ENCODE peak calls at places on chromosomes 5 and 9, in seven cellular contexts. L is heart left ventricle, G is SK-N-SH, U is mesenchymal stem cell, M is tibial artery, K is PC-3, F is neural progenitor cell. B is an unnamed sample.

GRCh38 chr5:1041225-1042186 is 32.9 kb downstream of the NKD2 start:
- DNase-seq in K (peak; percentile 53), G (no peak), U (no peak), L (no peak), F (no peak), M (no peak), B (no peak)

GRCh38 chr9:104991144-104991953 is 63.4 kb upstream of the ABCA1 start:
- DNase-seq in G (peak; percentile 88), F (peak; percentile 90), M (peak; percentile 94), U (peak; percentile 97), K (peak; percentile 68), L (peak; percentile 88), B (peak; percentile 78)

GRCh38 chr9:78549711-78550110 is 252.8 kb downstream of the PSAT1 start:
- DNase-seq in K (no peak), U (no peak), F (no peak), L (no peak), G (no peak), M (no peak), B (no peak)

GRCh38 chr5:10676224-10676623 is 84.8 kb downstream of the DAP start:
- DNase-seq in G (peak; percentile 72), M (no peak), K (no peak), F (no peak), L (no peak), U (no peak), B (peak; percentile 12)

GRCh38 chr9:87882627-87883026 is at the start of gene SPATA31E1:
- DNase-seq in F (peak; percentile 39), G (no peak), L (no peak), M (no peak), U (no peak), K (no peak), B (no peak)

GRCh38 chr5:168578506-168579205 is 512 bp downstream of the PANK3 start:
- DNase-seq in G (peak; percentile 73), L (no peak), U (no peak), F (no peak), K (no peak), M (no peak), B (peak; percentile 63)

GRCh38 chr9:21672762-21673161 is 129.7 kb upstream of the MTAP start:
- DNase-seq in L (no peak), K (no peak), M (no peak), U (no peak), G (no peak), F (no peak), B (no peak)

GRCh38 chr5:91219803-91220371 is 163.2 kb downstream of the ARRDC3 start:
- DNase-seq in G (peak; percentile 16), F (peak; percentile 7), K (peak; percentile 32), L (no peak), U (no peak), M (no peak), B (peak; percentile 50)

GRCh38 chr5:159658266-159658665 is 258.0 kb upstream of the ADRA1B start:
- DNase-seq in U (no peak), K (no peak), F (no peak), M (no peak), G (no peak), L (no peak), B (no peak)

GRCh38 chr5:178546675-178547033 is 43.5 kb downstream of the COL23A1 start:
- DNase-seq in G (no peak), M (no peak), U (no peak), K (no peak), L (peak; percentile 71), F (no peak), B (no peak)

GRCh38 chr5:94174748-94175411 is 433.5 kb upstream of the POU5F2 start:
- DNase-seq in M (no peak), K (peak; percentile 51), L (no peak), U (peak; percentile 44), F (no peak), G (no peak), B (peak; percentile 26)

GRCh38 chr9:29211681-29212589 is 1638.7 kb upstream of the C9orf72 start:
- DNase-seq in U (peak; percentile 63), M (no peak), G (peak; percentile 89), K (no peak), L (no peak), F (peak; percentile 84), B (peak; percentile 88)

GRCh38 chr9:99071313-99072039 is 33.4 kb upstream of the TGFBR1 start:
- DNase-seq in F (no peak), U (peak; percentile 45), L (peak; percentile 35), G (no peak), K (no peak), M (no peak), B (no peak)

GRCh38 chr5:87020099-87020934 is 247.4 kb upstream of the RASA1 start:
- DNase-seq in U (peak; percentile 32), K (peak; percentile 73), M (peak; percentile 60), L (peak; percentile 41), G (no peak), F (peak; percentile 59), B (peak; percentile 39)
- H3K27ac ChIP-seq in U (no peak overlapping the region), K (no peak overlapping the region), M (no peak overlapping the region), L (peak overlapping the region; percentile 24), G (no peak overlapping the region), F (peak overlapping the region; percentile 96), B (no peak overlapping the region)

GRCh38 chr5:50962934-50963646 is 296.7 kb downstream of the PARP8 start:
- DNase-seq in L (peak; percentile 55), K (peak; percentile 56), F (peak; percentile 86), M (peak; percentile 60), U (peak; percentile 62), G (peak; percentile 87), B (peak; percentile 89)

GRCh38 chr5:50965621-50966362 is 299.4 kb downstream of the PARP8 start:
- DNase-seq in M (no peak), L (no peak), G (peak; percentile 40), F (peak; percentile 59), U (no peak), K (no peak), B (no peak)

GRCh38 chr5:50967388-50968039 is 301.1 kb downstream of the PARP8 start:
- DNase-seq in U (peak; percentile 52), K (no peak), M (no peak), F (peak; percentile 58), G (peak; percentile 62), L (no peak), B (peak; percentile 48)

GRCh38 chr5:50966986-50967385 is 300.5 kb downstream of the PARP8 start:
- DNase-seq in L (no peak), K (no peak), U (peak; percentile 18), M (no peak), F (peak; percentile 32), G (peak; percentile 26), B (no peak)

DNA sequence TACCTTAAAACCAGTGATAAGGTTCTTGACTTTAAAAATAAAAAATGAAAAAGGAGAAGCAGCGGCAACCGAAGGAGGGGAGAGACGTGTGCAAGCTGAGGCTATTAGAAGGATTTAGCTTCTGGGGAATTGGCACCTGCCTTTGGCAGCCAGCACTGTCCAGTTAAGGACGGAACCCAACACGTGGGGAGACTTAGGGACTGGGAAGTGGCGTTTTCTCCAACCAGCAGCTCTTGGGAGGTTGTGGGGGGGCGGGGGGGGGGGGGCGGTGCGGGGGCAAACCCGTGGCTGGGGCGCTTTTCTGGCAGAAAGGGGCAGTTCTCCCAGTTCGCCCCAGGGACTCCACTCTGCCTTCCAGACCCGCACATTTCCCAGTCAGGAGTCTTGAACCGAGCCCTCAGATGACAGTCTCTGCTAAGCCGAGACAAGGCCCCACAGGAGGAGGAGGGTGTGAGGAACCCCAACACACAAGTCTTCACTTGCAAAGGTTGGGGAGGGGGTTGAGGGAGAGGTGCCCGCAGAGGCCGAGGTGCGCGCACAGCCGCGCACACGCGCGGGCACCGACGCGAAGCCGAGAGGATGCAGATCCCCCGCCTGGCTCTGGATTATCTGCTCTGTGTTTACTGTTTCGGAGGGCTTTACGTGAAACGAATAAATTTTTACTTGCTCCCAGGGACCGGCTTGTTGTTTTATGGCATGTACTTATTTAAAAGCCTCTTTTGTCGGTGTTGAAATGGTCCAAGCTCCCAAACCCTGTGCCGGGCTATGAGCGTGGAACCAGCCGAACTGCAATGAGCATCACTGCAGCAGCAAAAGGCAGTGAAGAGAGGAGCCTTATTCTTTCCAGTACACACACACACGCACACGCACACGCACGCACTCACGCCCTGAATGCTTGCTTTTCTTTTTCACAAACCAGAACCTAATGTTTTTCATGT is 297.5 kb downstream of the PARP8 start:
- DNase-seq in M (no peak), K (no peak), U (peak; percentile 32), L (no peak), G (peak; percentile 66), F (peak; percentile 65), B (peak; percentile 19)
- H3K4me3 ChIP-seq in M (peak overlapping the region; percentile 42), K (peak overlapping the region; percentile 69), U (no peak overlapping the region), L (peak overlapping the region; percentile 46), G (peak overlapping the region; percentile 81), F (peak overlapping the region; percentile 48), B (peak overlapping the region; percentile 59)

GRCh38 chr9:16709936-16710335 is 160.5 kb downstream of the BNC2 start:
- DNase-seq in U (no peak), K (no peak), M (no peak), F (no peak), L (no peak), G (no peak), B (no peak)

GRCh38 chr9:16715404-16715803 is 155.1 kb downstream of the BNC2 start:
- DNase-seq in U (no peak), G (no peak), L (no peak), M (no peak), F (no peak), K (no peak), B (no peak)

GRCh38 chr9:16716631-16717030 is 153.8 kb downstream of the BNC2 start:
- DNase-seq in K (no peak), F (no peak), L (no peak), G (no peak), U (no peak), M (no peak), B (no peak)

GRCh38 chr9:16710888-16711287 is 159.6 kb downstream of the BNC2 start:
- DNase-seq in K (no peak), F (peak; percentile 66), U (peak; percentile 29), M (no peak), G (no peak), L (no peak), B (no peak)

DNA sequence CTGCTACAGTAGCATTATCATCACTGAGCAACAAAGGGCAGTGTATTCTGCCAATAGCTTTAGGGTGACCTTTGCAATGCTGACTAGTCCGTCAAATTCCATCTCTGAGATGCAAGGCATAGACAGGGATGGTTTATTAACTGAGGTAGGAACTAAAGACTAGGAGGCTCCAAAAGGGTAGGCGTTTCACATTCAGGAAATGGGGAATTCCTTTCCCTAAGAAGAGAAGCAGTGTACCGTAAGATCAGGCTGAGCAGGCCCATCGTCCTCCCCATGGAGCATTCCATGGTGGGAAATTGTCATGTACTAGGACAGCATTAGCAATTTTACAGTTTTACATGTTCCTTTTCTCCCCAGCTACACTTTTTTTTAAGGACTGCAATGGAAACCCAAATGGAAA is 157.7 kb downstream of the BNC2 start:
- DNase-seq in F (peak; percentile 34), M (no peak), K (no peak), U (no peak), L (no peak), G (no peak), B (no peak)
- H3K4me1 ChIP-seq in F (peaks cover 55% of the 10 kb centered on the region), M (no peaks in the 10 kb centered on the region), K (peaks cover 8% of the 10 kb centered on the region), U (peaks cover 7% of the 10 kb centered on the region), L (peaks cover 6% of the 10 kb centered on the region), G (peaks cover 5% of the 10 kb centered on the region), B (no peaks in the 10 kb centered on the region)

DNA sequence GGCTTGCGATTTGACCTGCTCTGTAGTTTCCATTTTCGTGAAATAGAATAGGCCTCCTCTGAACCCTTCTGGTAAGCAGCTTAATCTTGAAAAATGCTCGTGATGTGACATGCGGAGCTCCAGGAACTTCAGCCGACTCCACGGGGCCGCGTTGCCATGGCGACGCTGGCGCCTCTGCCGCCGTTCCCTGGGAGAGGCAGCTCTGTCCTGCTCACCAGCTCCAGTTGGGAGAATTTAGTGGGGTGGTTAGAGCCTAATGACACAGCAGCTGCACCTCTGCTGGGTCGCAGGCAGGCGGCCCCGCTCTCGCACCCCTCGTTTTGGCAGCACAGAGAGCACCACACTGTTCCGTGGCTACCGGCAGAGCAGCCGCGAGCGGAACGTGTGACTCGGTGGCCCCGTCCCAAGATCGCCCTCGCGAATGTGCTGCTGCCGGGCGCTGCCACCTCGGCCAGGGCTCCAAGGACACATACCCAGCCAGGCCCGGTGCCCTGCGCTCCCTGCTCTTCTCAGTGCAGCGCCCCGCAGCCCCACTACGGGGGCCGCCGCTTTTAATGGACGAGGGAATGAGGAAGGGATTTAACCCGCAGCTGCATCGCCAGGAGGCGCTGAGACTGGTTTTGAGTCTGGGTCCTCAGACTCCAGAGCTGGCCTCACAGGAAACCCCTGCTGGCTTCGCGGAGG is 131.2 kb upstream of the LMX1B start:
- DNase-seq in M (no peak), L (no peak), F (peak; percentile 91), U (peak; percentile 67), G (no peak), K (no peak), B (no peak)
- H3K27ac ChIP-seq in M (peak overlapping the region; percentile 51), L (no peak overlapping the region), F (no peak overlapping the region), U (no peak overlapping the region), G (no peak overlapping the region), K (no peak overlapping the region), B (no peak overlapping the region)